ENCODE peak calls at places on chromosomes 12 and 14, in eight cellular contexts. E is foreskin melanocyte; L is CD4-positive, alpha-beta memory T cell; X is right atrium auricular region; A is anterior cingulate cortex; Z is tibial artery; F is uterus; H is stimulated activated CD4-positive, alpha-beta T cell treated with anti-CD3 and anti-CD28 coated beads, Interleukin-2, amount 100 ng/mL, for 24 hours. K is an unnamed sample.

GRCh38 chr14:72737560-72737943 is 156.3 kb downstream of the DPF3 start:
- DNase-seq in L (no peak), A (no peak), E (no peak), X (peak; percentile 30), Z (no peak), H (no peak), F (no peak), K (no peak)

GRCh38 chr14:104047761-104048160 is 37.7 kb upstream of the ASPG start:
- DNase-seq in E (no peak), H (no peak), Z (no peak), X (no peak), A (no peak), F (no peak), L (no peak), K (no peak)

GRCh38 chr12:128388461-128388921 is 121.5 kb downstream of the TMEM132C start:
- DNase-seq in L (no peak), E (no peak), Z (no peak), A (no peak), H (no peak), F (peak; percentile 21), X (peak; percentile 74), K (no peak)

GRCh38 chr12:119940881-119941280 is 48.2 kb upstream of the BICDL1 start:
- DNase-seq in E (no peak), F (no peak), X (no peak), L (no peak), H (no peak), A (no peak), Z (no peak), K (no peak)

GRCh38 chr14:20657216-20658211 is 16.0 kb upstream of the OR6S1 start:
- DNase-seq in F (no peak), L (no peak), E (no peak), Z (no peak), X (peak; percentile 11), A (no peak), H (no peak), K (no peak)

GRCh38 chr12:114738460-114739184 is 54.6 kb upstream of the TBX3 start:
- DNase-seq in A (no peak), X (no peak), E (no peak), Z (no peak), L (no peak), F (no peak), H (no peak), K (no peak)

GRCh38 chr14:99832326-99832725 is 39.1 kb downstream of the EML1 start:
- DNase-seq in F (no peak), X (no peak), A (no peak), H (no peak), L (no peak), E (no peak), Z (no peak), K (no peak)

GRCh38 chr12:21912318-21912717 is 28.9 kb downstream of the ABCC9 start:
- DNase-seq in L (no peak), A (no peak), F (no peak), H (no peak), Z (no peak), E (no peak), X (no peak), K (no peak)

GRCh38 chr12:63916561-63917476 is 72.3 kb downstream of the SRGAP1 start:
- DNase-seq in X (no peak), H (no peak), Z (no peak), L (no peak), A (no peak), F (no peak), E (no peak), K (no peak)

GRCh38 chr12:109743076-109743910 is 29.7 kb downstream of the FAM222A start:
- DNase-seq in L (no peak), Z (peak; percentile 10), E (no peak), H (no peak), A (no peak), X (no peak), F (peak; percentile 5), K (no peak)

GRCh38 chr12:47110706-47111391 is 31.1 kb upstream of the AMIGO2 start:
- DNase-seq in E (no peak), A (no peak), Z (no peak), F (no peak), L (no peak), H (no peak), X (no peak), K (no peak)

GRCh38 chr14:69582829-69583228 is 8.2 kb upstream of the CCDC177 start:
- DNase-seq in F (no peak), H (no peak), X (no peak), L (no peak), E (no peak), A (no peak), Z (no peak), K (no peak)

GRCh38 chr14:72555609-72556000 is 338.3 kb downstream of the DPF3 start:
- DNase-seq in X (no peak), Z (no peak), F (no peak), L (no peak), A (no peak), E (no peak), H (no peak), K (no peak)

GRCh38 chr14:96363751-96364336 is 518 bp downstream of the GSKIP start:
- DNase-seq in Z (peak; percentile 27), A (no peak), H (peak; percentile 47), F (peak; percentile 19), E (peak; percentile 24), L (peak; percentile 60), X (no peak), K (peak; percentile 7)

K was measured in heart right ventricle.